ENCODE peak calls at places on chromosomes 12 and 14, in ten cellular contexts. One of them, this sample, is unnamed.

GRCh38 chr14:57182760-57183503 is 85.8 kb downstream of the EXOC5 start:
- DNase-seq in neural progenitor cell: peak
- DNase-seq in HepG2: peak
- DNase-seq in lung: no peak
- DNase-seq in right lobe of liver: no peak
- DNase-seq in PC-3: peak
- DNase-seq in left lung: no peak
- DNase-seq in body of pancreas: peak
- DNase-seq in WERI-Rb-1: peak
- DNase-seq in fibroblast of mammary gland: peak
- DNase-seq in this sample: no peak

GRCh38 chr14:105993814-105994213 is 467.4 kb downstream of the TMEM121 start:
- DNase-seq in neural progenitor cell: no peak
- DNase-seq in HepG2: no peak
- DNase-seq in lung: no peak
- DNase-seq in right lobe of liver: no peak
- DNase-seq in PC-3: no peak
- DNase-seq in left lung: no peak
- DNase-seq in body of pancreas: no peak
- DNase-seq in WERI-Rb-1: no peak
- DNase-seq in fibroblast of mammary gland: no peak
- DNase-seq in this sample: no peak

GRCh38 chr12:114275937-114276785 is 129.8 kb downstream of the TBX5 start:
- DNase-seq in neural progenitor cell: no peak
- DNase-seq in HepG2: no peak
- DNase-seq in lung: no peak
- DNase-seq in right lobe of liver: no peak
- DNase-seq in PC-3: no peak
- DNase-seq in left lung: no peak
- DNase-seq in body of pancreas: no peak
- DNase-seq in WERI-Rb-1: no peak
- DNase-seq in fibroblast of mammary gland: peak
- DNase-seq in this sample: peak

GRCh38 chr12:65609359-65609771 is 214.9 kb upstream of the HMGA2 start:
- DNase-seq in neural progenitor cell: no peak
- DNase-seq in HepG2: no peak
- DNase-seq in lung: no peak
- DNase-seq in right lobe of liver: no peak
- DNase-seq in PC-3: peak
- DNase-seq in left lung: no peak
- DNase-seq in body of pancreas: no peak
- DNase-seq in WERI-Rb-1: no peak
- DNase-seq in fibroblast of mammary gland: peak
- DNase-seq in this sample: peak

GRCh38 chr14:67487937-67488893 is at the start of gene TMEM229B:
- DNase-seq in neural progenitor cell: no peak
- DNase-seq in HepG2: no peak
- DNase-seq in lung: peak
- DNase-seq in right lobe of liver: peak
- DNase-seq in PC-3: no peak
- DNase-seq in left lung: no peak
- DNase-seq in body of pancreas: peak
- DNase-seq in WERI-Rb-1: no peak
- DNase-seq in fibroblast of mammary gland: no peak
- DNase-seq in this sample: no peak

GRCh38 chr12:27967551-27968054 is 4.9 kb downstream of the PTHLH start:
- DNase-seq in neural progenitor cell: no peak
- DNase-seq in HepG2: no peak
- DNase-seq in lung: no peak
- DNase-seq in right lobe of liver: no peak
- DNase-seq in PC-3: peak
- DNase-seq in left lung: no peak
- DNase-seq in body of pancreas: no peak
- DNase-seq in WERI-Rb-1: no peak
- DNase-seq in fibroblast of mammary gland: peak
- DNase-seq in this sample: peak

GRCh38 chr12:62738611-62739010 is 196.3 kb downstream of the PPM1H start:
- DNase-seq in neural progenitor cell: no peak
- DNase-seq in HepG2: no peak
- DNase-seq in lung: no peak
- DNase-seq in right lobe of liver: no peak
- DNase-seq in PC-3: no peak
- DNase-seq in left lung: no peak
- DNase-seq in body of pancreas: no peak
- DNase-seq in WERI-Rb-1: no peak
- DNase-seq in fibroblast of mammary gland: no peak
- DNase-seq in this sample: no peak

GRCh38 chr12:21942377-21942703 is 1.1 kb upstream of the ABCC9 start:
- DNase-seq in neural progenitor cell: no peak
- DNase-seq in HepG2: no peak
- DNase-seq in lung: no peak
- DNase-seq in right lobe of liver: no peak
- DNase-seq in PC-3: no peak
- DNase-seq in left lung: no peak
- DNase-seq in body of pancreas: no peak
- DNase-seq in WERI-Rb-1: no peak
- DNase-seq in fibroblast of mammary gland: no peak
- DNase-seq in this sample: no peak

GRCh38 chr12:14399871-14400270 is 34.4 kb downstream of the ATF7IP start:
- DNase-seq in neural progenitor cell: no peak
- DNase-seq in HepG2: no peak
- DNase-seq in lung: no peak
- DNase-seq in right lobe of liver: no peak
- DNase-seq in PC-3: peak
- DNase-seq in left lung: no peak
- DNase-seq in body of pancreas: no peak
- DNase-seq in WERI-Rb-1: no peak
- DNase-seq in fibroblast of mammary gland: peak
- DNase-seq in this sample: peak

GRCh38 chr12:14393736-14394135 is 28.3 kb downstream of the ATF7IP start:
- DNase-seq in neural progenitor cell: no peak
- DNase-seq in HepG2: no peak
- DNase-seq in lung: no peak
- DNase-seq in right lobe of liver: no peak
- DNase-seq in PC-3: no peak
- DNase-seq in left lung: no peak
- DNase-seq in body of pancreas: no peak
- DNase-seq in WERI-Rb-1: no peak
- DNase-seq in fibroblast of mammary gland: peak
- DNase-seq in this sample: no peak

GRCh38 chr12:14394317-14395058 is 29.0 kb downstream of the ATF7IP start:
- DNase-seq in neural progenitor cell: peak
- DNase-seq in HepG2: peak
- DNase-seq in lung: no peak
- DNase-seq in right lobe of liver: no peak
- DNase-seq in PC-3: peak
- DNase-seq in left lung: no peak
- DNase-seq in body of pancreas: peak
- DNase-seq in WERI-Rb-1: no peak
- DNase-seq in fibroblast of mammary gland: peak
- DNase-seq in this sample: peak

GRCh38 chr12:14395059-14395778 is 29.7 kb downstream of the ATF7IP start:
- DNase-seq in neural progenitor cell: no peak
- DNase-seq in HepG2: no peak
- DNase-seq in lung: no peak
- DNase-seq in right lobe of liver: no peak
- DNase-seq in PC-3: no peak
- DNase-seq in left lung: no peak
- DNase-seq in body of pancreas: no peak
- DNase-seq in WERI-Rb-1: no peak
- DNase-seq in fibroblast of mammary gland: no peak
- DNase-seq in this sample: no peak

GRCh38 chr12:14396071-14396470 is 30.6 kb downstream of the ATF7IP start:
- DNase-seq in neural progenitor cell: no peak
- DNase-seq in HepG2: no peak
- DNase-seq in lung: no peak
- DNase-seq in right lobe of liver: no peak
- DNase-seq in PC-3: no peak
- DNase-seq in left lung: no peak
- DNase-seq in body of pancreas: no peak
- DNase-seq in WERI-Rb-1: no peak
- DNase-seq in fibroblast of mammary gland: no peak
- DNase-seq in this sample: no peak
- H3K4me3 ChIP-seq in neural progenitor cell: no peak
- H3K4me3 ChIP-seq in HepG2: no peak
- H3K4me3 ChIP-seq in lung: no peak
- H3K4me3 ChIP-seq in right lobe of liver: no peak
- H3K4me3 ChIP-seq in PC-3: no peak
- H3K4me3 ChIP-seq in left lung: no peak
- H3K4me3 ChIP-seq in body of pancreas: no peak
- H3K4me3 ChIP-seq in WERI-Rb-1: no peak
- H3K4me3 ChIP-seq in fibroblast of mammary gland: no peak
- H3K4me3 ChIP-seq in this sample: no peak

GRCh38 chr12:78191611-78192010 is 360.9 kb downstream of the NAV3 start:
- DNase-seq in neural progenitor cell: no peak
- DNase-seq in HepG2: no peak
- DNase-seq in lung: no peak
- DNase-seq in right lobe of liver: no peak
- DNase-seq in PC-3: peak
- DNase-seq in left lung: no peak
- DNase-seq in body of pancreas: no peak
- DNase-seq in WERI-Rb-1: no peak
- DNase-seq in fibroblast of mammary gland: no peak
- DNase-seq in this sample: no peak

GRCh38 chr12:78198896-78199295 is 368.2 kb downstream of the NAV3 start:
- DNase-seq in neural progenitor cell: no peak
- DNase-seq in HepG2: no peak
- DNase-seq in lung: no peak
- DNase-seq in right lobe of liver: no peak
- DNase-seq in PC-3: no peak
- DNase-seq in left lung: no peak
- DNase-seq in body of pancreas: no peak
- DNase-seq in WERI-Rb-1: no peak
- DNase-seq in fibroblast of mammary gland: no peak
- DNase-seq in this sample: no peak

GRCh38 chr12:78189656-78190055 is 359.0 kb downstream of the NAV3 start:
- DNase-seq in neural progenitor cell: no peak
- DNase-seq in HepG2: no peak
- DNase-seq in lung: no peak
- DNase-seq in right lobe of liver: no peak
- DNase-seq in PC-3: no peak
- DNase-seq in left lung: no peak
- DNase-seq in body of pancreas: no peak
- DNase-seq in WERI-Rb-1: no peak
- DNase-seq in fibroblast of mammary gland: no peak
- DNase-seq in this sample: peak

GRCh38 chr12:78192979-78193378 is 362.3 kb downstream of the NAV3 start:
- DNase-seq in neural progenitor cell: no peak
- DNase-seq in HepG2: no peak
- DNase-seq in lung: no peak
- DNase-seq in right lobe of liver: no peak
- DNase-seq in PC-3: no peak
- DNase-seq in left lung: no peak
- DNase-seq in body of pancreas: no peak
- DNase-seq in WERI-Rb-1: no peak
- DNase-seq in fibroblast of mammary gland: peak
- DNase-seq in this sample: peak

DNA sequence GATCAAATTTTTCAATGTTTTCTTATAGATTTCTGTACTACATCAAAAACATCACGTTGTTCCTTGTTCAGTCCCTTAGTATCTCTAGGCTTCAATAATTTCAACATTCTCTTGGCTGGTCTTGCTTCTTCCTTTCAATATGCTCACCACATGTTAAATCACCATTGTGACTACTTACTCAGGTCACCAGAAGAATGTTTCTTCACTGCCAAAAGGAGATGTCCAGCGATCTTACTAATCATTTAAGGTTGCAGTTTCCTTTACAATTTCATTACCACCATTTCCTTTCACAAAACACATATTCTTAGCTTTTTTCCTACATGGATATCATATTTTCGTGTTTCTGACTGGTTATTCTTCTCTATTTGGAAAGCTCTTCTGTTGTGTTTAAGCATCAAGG is 363.8 kb downstream of the NAV3 start:
- DNase-seq in neural progenitor cell: no peak
- DNase-seq in HepG2: no peak
- DNase-seq in lung: no peak
- DNase-seq in right lobe of liver: no peak
- DNase-seq in PC-3: peak
- DNase-seq in left lung: no peak
- DNase-seq in body of pancreas: no peak
- DNase-seq in WERI-Rb-1: no peak
- DNase-seq in fibroblast of mammary gland: peak
- DNase-seq in this sample: peak
- TF ChIP-seq CTCF in neural progenitor cell: no peak
- TF ChIP-seq CTCF in HepG2: no peak
- TF ChIP-seq CTCF in lung: no peak
- TF ChIP-seq CTCF in right lobe of liver: no peak
- TF ChIP-seq CTCF in PC-3: no peak
- TF ChIP-seq CTCF in left lung: no peak
- TF ChIP-seq CTCF in body of pancreas: no peak
- TF ChIP-seq CTCF in WERI-Rb-1: no peak
- TF ChIP-seq CTCF in fibroblast of mammary gland: no peak
- TF ChIP-seq CTCF in this sample: no peak

DNA sequence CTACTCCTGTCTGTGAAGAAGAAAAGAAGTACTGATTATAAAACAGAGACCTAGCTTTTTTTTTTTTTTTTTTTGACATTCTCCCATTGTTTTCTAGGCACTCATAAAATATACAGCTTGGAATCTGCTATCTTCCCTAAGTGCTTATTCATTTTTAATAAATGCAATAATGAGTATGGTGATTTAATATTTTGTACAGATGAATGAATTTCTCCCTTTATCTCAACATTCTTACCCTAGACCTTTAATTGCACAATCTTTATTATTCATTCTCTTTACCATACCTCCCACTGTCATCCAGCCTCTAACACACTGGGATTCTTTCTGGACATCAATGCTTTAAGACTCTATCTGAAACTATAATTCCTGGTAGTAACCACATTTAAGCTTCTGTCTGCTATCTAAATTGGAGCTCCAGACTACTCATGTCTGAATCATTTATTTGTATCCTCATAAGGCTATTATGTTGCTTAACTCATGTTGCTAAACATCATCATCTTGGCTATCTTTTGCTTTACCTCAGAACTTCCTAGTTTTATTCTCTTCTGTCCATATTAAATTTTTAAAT is 270.2 kb downstream of the ALG10B start:
- DNase-seq in neural progenitor cell: no peak
- DNase-seq in HepG2: no peak
- DNase-seq in lung: no peak
- DNase-seq in right lobe of liver: no peak
- DNase-seq in PC-3: peak
- DNase-seq in left lung: no peak
- DNase-seq in body of pancreas: no peak
- DNase-seq in WERI-Rb-1: no peak
- DNase-seq in fibroblast of mammary gland: peak
- DNase-seq in this sample: no peak
- H3K4me3 ChIP-seq in neural progenitor cell: no peak
- H3K4me3 ChIP-seq in HepG2: no peak
- H3K4me3 ChIP-seq in lung: no peak
- H3K4me3 ChIP-seq in right lobe of liver: no peak
- H3K4me3 ChIP-seq in PC-3: no peak
- H3K4me3 ChIP-seq in left lung: no peak
- H3K4me3 ChIP-seq in body of pancreas: no peak
- H3K4me3 ChIP-seq in WERI-Rb-1: no peak
- H3K4me3 ChIP-seq in fibroblast of mammary gland: no peak
- H3K4me3 ChIP-seq in this sample: no peak

GRCh38 chr14:69288956-69289705 is 29.2 kb downstream of the GALNT16 start:
- DNase-seq in neural progenitor cell: no peak
- DNase-seq in HepG2: no peak
- DNase-seq in lung: no peak
- DNase-seq in right lobe of liver: no peak
- DNase-seq in PC-3: no peak
- DNase-seq in left lung: no peak
- DNase-seq in body of pancreas: no peak
- DNase-seq in WERI-Rb-1: no peak
- DNase-seq in fibroblast of mammary gland: peak
- DNase-seq in this sample: peak

GRCh38 chr14:69289811-69290520 is 30.0 kb downstream of the GALNT16 start:
- DNase-seq in neural progenitor cell: no peak
- DNase-seq in HepG2: no peak
- DNase-seq in lung: no peak
- DNase-seq in right lobe of liver: no peak
- DNase-seq in PC-3: no peak
- DNase-seq in left lung: no peak
- DNase-seq in body of pancreas: no peak
- DNase-seq in WERI-Rb-1: no peak
- DNase-seq in fibroblast of mammary gland: peak
- DNase-seq in this sample: peak

GRCh38 chr14:69285661-69286255 is 25.8 kb downstream of the GALNT16 start:
- DNase-seq in neural progenitor cell: no peak
- DNase-seq in HepG2: no peak
- DNase-seq in lung: no peak
- DNase-seq in right lobe of liver: peak
- DNase-seq in PC-3: no peak
- DNase-seq in left lung: no peak
- DNase-seq in body of pancreas: no peak
- DNase-seq in WERI-Rb-1: no peak
- DNase-seq in fibroblast of mammary gland: no peak
- DNase-seq in this sample: no peak

GRCh38 chr14:69287096-69287991 is 27.4 kb downstream of the GALNT16 start:
- DNase-seq in neural progenitor cell: peak
- DNase-seq in HepG2: peak
- DNase-seq in lung: no peak
- DNase-seq in right lobe of liver: no peak
- DNase-seq in PC-3: peak
- DNase-seq in left lung: no peak
- DNase-seq in body of pancreas: no peak
- DNase-seq in WERI-Rb-1: peak
- DNase-seq in fibroblast of mammary gland: peak
- DNase-seq in this sample: no peak

DNA sequence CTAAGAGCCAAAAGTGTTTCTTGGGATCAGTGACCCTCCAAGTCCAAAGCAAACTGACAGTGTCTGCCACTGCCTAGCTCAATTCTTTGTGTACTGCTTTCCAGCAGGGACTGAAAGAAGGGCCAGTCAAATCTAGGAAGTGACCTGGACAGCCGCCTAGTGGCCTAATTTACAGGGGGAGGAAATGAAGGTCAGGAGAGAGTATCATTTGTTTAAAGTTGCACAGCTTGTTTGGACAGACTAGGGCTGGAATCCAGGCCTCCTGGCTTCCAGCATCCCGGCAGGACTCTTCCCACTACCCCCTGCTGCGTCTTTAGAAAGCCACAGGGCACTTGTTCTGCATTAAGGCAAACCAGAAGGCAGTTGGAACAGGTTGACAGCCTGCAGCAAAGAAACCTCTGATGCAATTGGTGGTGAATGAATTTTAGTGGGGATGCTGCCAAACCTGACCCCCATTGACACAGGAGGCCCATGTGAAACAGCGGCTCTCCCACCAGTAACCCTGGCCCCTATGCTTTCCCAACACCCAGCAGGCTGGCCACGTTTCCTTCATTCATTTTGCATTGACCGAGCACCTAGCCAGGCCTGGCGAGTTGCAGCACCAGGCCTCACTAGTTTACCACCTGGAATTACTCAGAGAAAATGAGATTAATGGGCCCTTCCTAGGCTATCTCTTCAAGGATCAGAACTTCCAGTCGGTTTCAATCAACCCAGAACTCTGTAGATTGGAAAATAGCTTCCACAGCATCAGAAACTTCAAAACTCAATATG is 28.2 kb downstream of the GALNT16 start:
- DNase-seq in neural progenitor cell: peak
- DNase-seq in HepG2: peak
- DNase-seq in lung: no peak
- DNase-seq in right lobe of liver: peak
- DNase-seq in PC-3: peak
- DNase-seq in left lung: no peak
- DNase-seq in body of pancreas: peak
- DNase-seq in WERI-Rb-1: peak
- DNase-seq in fibroblast of mammary gland: peak
- DNase-seq in this sample: peak
- TF ChIP-seq CTCF in neural progenitor cell: peak
- TF ChIP-seq CTCF in HepG2: peak
- TF ChIP-seq CTCF in lung: no peak
- TF ChIP-seq CTCF in right lobe of liver: peak
- TF ChIP-seq CTCF in PC-3: peak
- TF ChIP-seq CTCF in left lung: no peak
- TF ChIP-seq CTCF in body of pancreas: peak
- TF ChIP-seq CTCF in WERI-Rb-1: peak
- TF ChIP-seq CTCF in fibroblast of mammary gland: peak
- TF ChIP-seq CTCF in this sample: peak

This sample was measured in AG10803.